ENCODE peak calls at places on chromosomes 13 and 19, in seven cellular contexts. One of them, this sample, is unnamed.

GRCh38 chr13:20553309-20553708 is 13.6 kb upstream of the IFT88 start:
- DNase-seq in AG04450: no peak
- DNase-seq in HuH-7: peak; percentile 29
- DNase-seq in fibroblast of the aortic adventitia: peak; percentile 17
- DNase-seq in cardiac muscle cell: no peak
- DNase-seq in stimulated activated CD8-positive, alpha-beta memory T cell treated with anti-CD3 and anti-CD28 coated beads, Interleukin-12 subunit alpha, Interleukin-12 subunit beta, amount 100 ng/mL, for 4 hours: no peak
- DNase-seq in iris pigment epithelial cell: peak; percentile 36
- DNase-seq in this sample: no peak

GRCh38 chr19:36032251-36033104 is at the start of gene CLIP3:
- DNase-seq in stimulated activated CD8-positive, alpha-beta memory T cell treated with anti-CD3 and anti-CD28 coated beads, Interleukin-12 subunit alpha, Interleukin-12 subunit beta, amount 100 ng/mL, for 4 hours: peak; percentile 45
- DNase-seq in AG04450: peak; percentile 32
- DNase-seq in iris pigment epithelial cell: peak; percentile 48
- DNase-seq in cardiac muscle cell: peak; percentile 84
- DNase-seq in HuH-7: no peak
- DNase-seq in fibroblast of the aortic adventitia: peak; percentile 68
- DNase-seq in this sample: no peak

GRCh38 chr19:12521996-12522395 is 29.3 kb downstream of the ZNF564 start:
- DNase-seq in iris pigment epithelial cell: no peak
- DNase-seq in HuH-7: no peak
- DNase-seq in fibroblast of the aortic adventitia: no peak
- DNase-seq in AG04450: no peak
- DNase-seq in stimulated activated CD8-positive, alpha-beta memory T cell treated with anti-CD3 and anti-CD28 coated beads, Interleukin-12 subunit alpha, Interleukin-12 subunit beta, amount 100 ng/mL, for 4 hours: no peak
- DNase-seq in cardiac muscle cell: no peak
- DNase-seq in this sample: no peak

GRCh38 chr13:98509271-98510155 is 67.4 kb downstream of the STK24 start:
- DNase-seq in stimulated activated CD8-positive, alpha-beta memory T cell treated with anti-CD3 and anti-CD28 coated beads, Interleukin-12 subunit alpha, Interleukin-12 subunit beta, amount 100 ng/mL, for 4 hours: no peak
- DNase-seq in HuH-7: no peak
- DNase-seq in AG04450: peak; percentile 59
- DNase-seq in cardiac muscle cell: peak; percentile 83
- DNase-seq in fibroblast of the aortic adventitia: peak; percentile 96
- DNase-seq in iris pigment epithelial cell: peak; percentile 91
- DNase-seq in this sample: peak; percentile 55

GRCh38 chr19:45321848-45322247 is 827 bp downstream of the CKM start:
- DNase-seq in stimulated activated CD8-positive, alpha-beta memory T cell treated with anti-CD3 and anti-CD28 coated beads, Interleukin-12 subunit alpha, Interleukin-12 subunit beta, amount 100 ng/mL, for 4 hours: no peak
- DNase-seq in cardiac muscle cell: no peak
- DNase-seq in HuH-7: no peak
- DNase-seq in AG04450: no peak
- DNase-seq in iris pigment epithelial cell: no peak
- DNase-seq in fibroblast of the aortic adventitia: no peak
- DNase-seq in this sample: no peak

GRCh38 chr19:30856376-30856775 is 484.2 kb downstream of the ZNF536 start:
- DNase-seq in AG04450: no peak
- DNase-seq in fibroblast of the aortic adventitia: no peak
- DNase-seq in HuH-7: no peak
- DNase-seq in cardiac muscle cell: no peak
- DNase-seq in stimulated activated CD8-positive, alpha-beta memory T cell treated with anti-CD3 and anti-CD28 coated beads, Interleukin-12 subunit alpha, Interleukin-12 subunit beta, amount 100 ng/mL, for 4 hours: no peak
- DNase-seq in iris pigment epithelial cell: no peak
- DNase-seq in this sample: no peak

GRCh38 chr19:27705896-27706295 is 1507.1 kb downstream of the UQCRFS1 start:
- DNase-seq in AG04450: no peak
- DNase-seq in stimulated activated CD8-positive, alpha-beta memory T cell treated with anti-CD3 and anti-CD28 coated beads, Interleukin-12 subunit alpha, Interleukin-12 subunit beta, amount 100 ng/mL, for 4 hours: no peak
- DNase-seq in fibroblast of the aortic adventitia: no peak
- DNase-seq in HuH-7: no peak
- DNase-seq in cardiac muscle cell: no peak
- DNase-seq in iris pigment epithelial cell: no peak
- DNase-seq in this sample: no peak

GRCh38 chr13:92461402-92461801 is 765.2 kb upstream of the GPC6 start:
- DNase-seq in AG04450: no peak
- DNase-seq in fibroblast of the aortic adventitia: no peak
- DNase-seq in iris pigment epithelial cell: no peak
- DNase-seq in HuH-7: no peak
- DNase-seq in stimulated activated CD8-positive, alpha-beta memory T cell treated with anti-CD3 and anti-CD28 coated beads, Interleukin-12 subunit alpha, Interleukin-12 subunit beta, amount 100 ng/mL, for 4 hours: no peak
- DNase-seq in cardiac muscle cell: no peak
- DNase-seq in this sample: no peak

GRCh38 chr19:42028304-42029216 is 34.5 kb upstream of the ATP1A3 start:
- DNase-seq in stimulated activated CD8-positive, alpha-beta memory T cell treated with anti-CD3 and anti-CD28 coated beads, Interleukin-12 subunit alpha, Interleukin-12 subunit beta, amount 100 ng/mL, for 4 hours: no peak
- DNase-seq in AG04450: no peak
- DNase-seq in cardiac muscle cell: no peak
- DNase-seq in fibroblast of the aortic adventitia: no peak
- DNase-seq in iris pigment epithelial cell: no peak
- DNase-seq in HuH-7: peak; percentile 45
- DNase-seq in this sample: no peak

GRCh38 chr13:32116210-32116609 is 84.6 kb downstream of the FRY start:
- DNase-seq in HuH-7: no peak
- DNase-seq in iris pigment epithelial cell: peak; percentile 30
- DNase-seq in fibroblast of the aortic adventitia: peak; percentile 7
- DNase-seq in AG04450: no peak
- DNase-seq in stimulated activated CD8-positive, alpha-beta memory T cell treated with anti-CD3 and anti-CD28 coated beads, Interleukin-12 subunit alpha, Interleukin-12 subunit beta, amount 100 ng/mL, for 4 hours: no peak
- DNase-seq in cardiac muscle cell: peak; percentile 68
- DNase-seq in this sample: no peak